ENCODE peak calls at places on chromosomes 11 and 22, in eight cellular contexts. O is mesenchymal stem cell; K is amygdala; N is activated CD4-positive, alpha-beta memory T cell treated with anti-CD3 and anti-CD28 coated beads for 36 hours; T is CD4-positive, alpha-beta memory T cell; C is NCI-H82; S is NCI-H1105; U is ACHN. D is an unnamed sample.

GRCh38 chr22:49433044-49433443 is 394.6 kb downstream of the BRD1 start:
- DNase-seq in O (no peak), K (no peak), N (no peak), T (no peak), C (no peak), S (no peak), U (no peak), D (no peak)

GRCh38 chr11:14418801-14419417 is 59.9 kb upstream of the RRAS2 start:
- DNase-seq in O (no peak), K (no peak), N (no peak), T (no peak), C (peak; percentile 46), S (no peak), U (peak; percentile 42), D (no peak)

GRCh38 chr11:1844221-1845094 is 5.7 kb downstream of the TNNI2 start:
- DNase-seq in O (peak; percentile 44), K (no peak), N (peak; percentile 77), T (peak; percentile 42), C (no peak), S (no peak), U (no peak), D (no peak)

GRCh38 chr11:75820636-75821035 is 5.6 kb downstream of the UVRAG start:
- DNase-seq in O (peak; percentile 62), K (no peak), N (no peak), T (no peak), C (no peak), S (no peak), U (no peak), D (no peak)

GRCh38 chr11:122172352-122173073 is 56.5 kb upstream of the BLID start:
- DNase-seq in O (peak; percentile 76), K (no peak), N (no peak), T (no peak), C (no peak), S (no peak), U (no peak), D (no peak)

GRCh38 chr11:6201486-6201885 is 2.5 kb downstream of the OR52W1 start:
- DNase-seq in O (peak; percentile 50), K (no peak), N (no peak), T (no peak), C (no peak), S (no peak), U (no peak), D (no peak)

GRCh38 chr22:29096736-29097669 is 24.2 kb downstream of the KREMEN1 start:
- DNase-seq in O (no peak), K (peak; percentile 6), N (no peak), T (no peak), C (no peak), S (no peak), U (no peak), D (peak; percentile 81)

GRCh38 chr11:9906043-9906791 is 242.3 kb downstream of the SWAP70 start:
- DNase-seq in O (peak; percentile 79), K (no peak), N (no peak), T (no peak), C (no peak), S (no peak), U (peak; percentile 82), D (no peak)

GRCh38 chr11:109150603-109151002 is 271.4 kb upstream of the C11orf87 start:
- DNase-seq in O (peak; percentile 27), K (no peak), N (no peak), T (no peak), C (peak; percentile 42), S (no peak), U (no peak), D (no peak)

GRCh38 chr11:396511-396947 is 2.5 kb downstream of the PKP3 start:
- DNase-seq in O (peak; percentile 37), K (no peak), N (no peak), T (no peak), C (peak; percentile 55), S (no peak), U (peak; percentile 76), D (no peak)

GRCh38 chr11:69274531-69275016 is 19.4 kb upstream of the MYEOV start:
- DNase-seq in O (no peak), K (no peak), N (no peak), T (no peak), C (no peak), S (no peak), U (no peak), D (no peak)

GRCh38 chr11:116887909-116888556 is 50.6 kb upstream of the APOA1 start:
- DNase-seq in O (peak; percentile 14), K (no peak), N (no peak), T (no peak), C (no peak), S (no peak), U (no peak), D (no peak)

GRCh38 chr11:75151346-75152047 is 590 bp downstream of the SLCO2B1 start:
- DNase-seq in O (no peak), K (no peak), N (no peak), T (no peak), C (no peak), S (peak; percentile 11), U (no peak), D (no peak)

GRCh38 chr11:47913569-47914244 is 65.6 kb upstream of the NUP160 start:
- DNase-seq in O (no peak), K (no peak), N (no peak), T (no peak), C (peak; percentile 13), S (no peak), U (no peak), D (no peak)

GRCh38 chr11:94676769-94677168 is 91.4 kb upstream of the AMOTL1 start:
- DNase-seq in O (no peak), K (no peak), N (no peak), T (no peak), C (no peak), S (no peak), U (no peak), D (no peak)

GRCh38 chr22:42316988-42317387 is 46.5 kb upstream of the TCF20 start:
- DNase-seq in O (no peak), K (peak; percentile 38), N (peak; percentile 72), T (peak; percentile 58), C (no peak), S (no peak), U (no peak), D (no peak)

GRCh38 chr11:105000797-105001196 is 22.2 kb downstream of the CASP5 start:
- DNase-seq in O (no peak), K (peak; percentile 18), N (peak; percentile 74), T (peak; percentile 54), C (peak; percentile 7), S (no peak), U (peak; percentile 12), D (no peak)

GRCh38 chr22:26903030-26903856 is 245.9 kb downstream of the MIAT start:
- DNase-seq in O (no peak), K (no peak), N (peak; percentile 16), T (no peak), C (peak; percentile 77), S (no peak), U (no peak), D (peak; percentile 95)

GRCh38 chr11:116697011-116697410 is 75.8 kb downstream of the BUD13 start:
- DNase-seq in O (no peak), K (no peak), N (peak; percentile 24), T (no peak), C (no peak), S (no peak), U (no peak), D (no peak)

GRCh38 chr11:83284501-83285051 is 1.6 kb downstream of the CCDC90B start:
- DNase-seq in O (peak; percentile 13), K (no peak), N (no peak), T (peak; percentile 2), C (peak; percentile 41), S (no peak), U (no peak), D (no peak)

GRCh38 chr11:86805873-86806310 is 5.5 kb downstream of the PRSS23 start:
- DNase-seq in O (no peak), K (no peak), N (peak; percentile 76), T (no peak), C (no peak), S (no peak), U (peak; percentile 33), D (no peak)

GRCh38 chr11:99160447-99160846 is 139.7 kb downstream of the CNTN5 start:
- DNase-seq in O (no peak), K (no peak), N (no peak), T (no peak), C (no peak), S (no peak), U (no peak), D (no peak)

GRCh38 chr22:36471341-36471821 is 10.1 kb downstream of the TXN2 start:
- DNase-seq in O (peak; percentile 52), K (no peak), N (no peak), T (no peak), C (no peak), S (no peak), U (no peak), D (no peak)

GRCh38 chr11:111413849-111414248 is 34.8 kb upstream of the POU2AF1 start:
- DNase-seq in O (no peak), K (no peak), N (peak; percentile 76), T (no peak), C (no peak), S (no peak), U (no peak), D (no peak)

GRCh38 chr11:47986742-47987141 is 6.4 kb downstream of the PTPRJ start:
- DNase-seq in O (no peak), K (no peak), N (no peak), T (no peak), C (no peak), S (no peak), U (no peak), D (no peak)

GRCh38 chr22:47794851-47795250 is 1032.4 kb downstream of the TBC1D22A start:
- DNase-seq in O (no peak), K (no peak), N (no peak), T (no peak), C (no peak), S (no peak), U (no peak), D (no peak)

GRCh38 chr22:29203456-29203855 is 2.2 kb upstream of the EMID1 start:
- DNase-seq in O (no peak), K (no peak), N (no peak), T (no peak), C (no peak), S (no peak), U (no peak), D (no peak)

GRCh38 chr11:98056945-98057344 is 963.8 kb upstream of the CNTN5 start:
- DNase-seq in O (no peak), K (no peak), N (no peak), T (no peak), C (no peak), S (no peak), U (no peak), D (no peak)

GRCh38 chr22:38467904-38468760 is at the start of gene KDELR3:
- DNase-seq in O (peak; percentile 71), K (no peak), N (peak; percentile 77), T (no peak), C (peak; percentile 24), S (no peak), U (peak; percentile 52), D (no peak)

GRCh38 chr11:107856981-107857517 is 1.5 kb downstream of the SLC35F2 start:
- DNase-seq in O (peak; percentile 28), K (no peak), N (no peak), T (no peak), C (peak; percentile 32), S (no peak), U (no peak), D (no peak)

GRCh38 chr22:36405671-36406070 is 17.9 kb upstream of the MYH9 start:
- DNase-seq in O (peak; percentile 63), K (no peak), N (peak; percentile 73), T (peak; percentile 68), C (no peak), S (no peak), U (peak; percentile 44), D (no peak)

GRCh38 chr11:68436985-68437926 is 23.3 kb upstream of the PPP6R3 start:
- DNase-seq in O (peak; percentile 89), K (no peak), N (no peak), T (no peak), C (no peak), S (no peak), U (peak; percentile 39), D (no peak)

GRCh38 chr22:40637181-40638150 is 947 bp upstream of the MRTFA start:
- DNase-seq in O (no peak), K (peak; percentile 21), N (peak; percentile 83), T (no peak), C (peak; percentile 64), S (peak; percentile 38), U (no peak), D (no peak)

GRCh38 chr11:56782167-56782847 is 33.8 kb upstream of the OR9G4 start:
- DNase-seq in O (no peak), K (no peak), N (no peak), T (no peak), C (no peak), S (no peak), U (no peak), D (no peak)

D was measured in NCI-H1048.